ENCODE peak calls at places on chromosomes 7 and 10, in ten cellular contexts. W is foreskin fibroblast; H is psoas muscle; J is fibroblast of mammary gland; M is tibial nerve; R is OCI-LY7; K is colonic mucosa; U is choroid plexus epithelial cell; D is CD8-positive, alpha-beta T cell; Q is AG10803. P is an unnamed sample.
A peak's percentile ranks its signal among the peaks of the same experiment; 100 is the strongest.

GRCh38 chr10:45160266-45160665 is 155.1 kb downstream of the OR13A1 start:
- DNase-seq in W (peak; percentile 56), H (no peak), J (peak; percentile 84), M (no peak), R (no peak), K (no peak), U (peak; percentile 78), D (no peak), Q (no peak), P (no peak)

GRCh38 chr10:73965890-73966768 is 31.8 kb upstream of the VCL start:
- DNase-seq in W (peak; percentile 98), H (peak; percentile 73), J (peak; percentile 99), M (peak; percentile 64), R (no peak), K (peak; percentile 81), U (peak; percentile 97), D (no peak), Q (peak; percentile 100), P (peak; percentile 98)

GRCh38 chr7:107834401-107834800 is 31.4 kb upstream of the SLC26A3 start:
- DNase-seq in W (no peak), H (no peak), J (no peak), M (no peak), R (no peak), K (no peak), U (no peak), D (no peak), Q (no peak), P (no peak)

GRCh38 chr7:138405496-138405895 is 54.6 kb upstream of the TRIM24 start:
- DNase-seq in W (no peak), H (no peak), J (no peak), M (no peak), R (no peak), K (no peak), U (no peak), D (no peak), Q (no peak), P (no peak)

GRCh38 chr10:91924212-91925021 is 847 bp downstream of the BTAF1 start:
- DNase-seq in W (no peak), H (no peak), J (peak; percentile 18), M (no peak), R (no peak), K (no peak), U (peak; percentile 26), D (no peak), Q (no peak), P (no peak)

GRCh38 chr10:95355241-95355779 is 64.5 kb upstream of the PDLIM1 start:
- DNase-seq in W (no peak), H (no peak), J (no peak), M (no peak), R (no peak), K (no peak), U (peak; percentile 64), D (no peak), Q (no peak), P (no peak)

GRCh38 chr7:22723171-22723601 is 3.8 kb upstream of the IL6 start:
- DNase-seq in W (peak; percentile 32), H (peak; percentile 69), J (no peak), M (peak; percentile 46), R (no peak), K (peak; percentile 46), U (peak; percentile 64), D (no peak), Q (peak; percentile 65), P (no peak)

GRCh38 chr7:28973591-28973990 is 15.5 kb upstream of the TRIL start:
- DNase-seq in W (no peak), H (no peak), J (no peak), M (no peak), R (no peak), K (no peak), U (no peak), D (no peak), Q (no peak), P (no peak)

GRCh38 chr10:48454302-48455054 is 148.0 kb downstream of the MAPK8 start:
- DNase-seq in W (no peak), H (no peak), J (no peak), M (no peak), R (no peak), K (peak; percentile 17), U (peak; percentile 23), D (no peak), Q (no peak), P (no peak)

GRCh38 chr10:104640339-104641149 is 546 bp upstream of the SORCS3 start:
- DNase-seq in W (no peak), H (no peak), J (no peak), M (no peak), R (no peak), K (no peak), U (no peak), D (no peak), Q (no peak), P (no peak)

GRCh38 chr10:104641150-104642000 is at the start of gene SORCS3:
- DNase-seq in W (no peak), H (no peak), J (no peak), M (no peak), R (no peak), K (no peak), U (no peak), D (no peak), Q (no peak), P (no peak)

GRCh38 chr10:104643023-104643663 is 2.1 kb downstream of the SORCS3 start:
- DNase-seq in W (no peak), H (no peak), J (no peak), M (no peak), R (no peak), K (no peak), U (no peak), D (no peak), Q (no peak), P (no peak)

GRCh38 chr10:104642311-104643022 is 1.4 kb downstream of the SORCS3 start:
- DNase-seq in W (no peak), H (no peak), J (peak; percentile 17), M (peak; percentile 9), R (no peak), K (peak; percentile 35), U (peak; percentile 5), D (no peak), Q (no peak), P (no peak)

GRCh38 chr10:104642001-104642270 is 846 bp downstream of the SORCS3 start:
- DNase-seq in W (no peak), H (no peak), J (no peak), M (no peak), R (no peak), K (no peak), U (no peak), D (no peak), Q (no peak), P (no peak)
- H3K4me3 ChIP-seq in W (no peak overlapping the region), H (no peak overlapping the region), J (no peak overlapping the region), M (peak overlapping the region; percentile 56), R (no peak overlapping the region), K (no peak overlapping the region), U (no peak overlapping the region), D (no peak overlapping the region), Q (no peak overlapping the region), P (no peak overlapping the region)

GRCh38 chr7:128879939-128880746 is 17.5 kb downstream of the ATP6V1F start:
- DNase-seq in W (no peak), H (peak; percentile 64), J (peak; percentile 58), M (no peak), R (no peak), K (peak; percentile 67), U (peak; percentile 69), D (no peak), Q (peak; percentile 58), P (no peak)
- TF ChIP-seq CTCF in W (peak; percentile 61), H (peak; percentile 86), J (peak; percentile 74), M (peak; percentile 54), R (no peak), K (peak; percentile 79), U (peak; percentile 76), D (no peak), Q (peak; percentile 84), P (peak; percentile 85)

DNA sequence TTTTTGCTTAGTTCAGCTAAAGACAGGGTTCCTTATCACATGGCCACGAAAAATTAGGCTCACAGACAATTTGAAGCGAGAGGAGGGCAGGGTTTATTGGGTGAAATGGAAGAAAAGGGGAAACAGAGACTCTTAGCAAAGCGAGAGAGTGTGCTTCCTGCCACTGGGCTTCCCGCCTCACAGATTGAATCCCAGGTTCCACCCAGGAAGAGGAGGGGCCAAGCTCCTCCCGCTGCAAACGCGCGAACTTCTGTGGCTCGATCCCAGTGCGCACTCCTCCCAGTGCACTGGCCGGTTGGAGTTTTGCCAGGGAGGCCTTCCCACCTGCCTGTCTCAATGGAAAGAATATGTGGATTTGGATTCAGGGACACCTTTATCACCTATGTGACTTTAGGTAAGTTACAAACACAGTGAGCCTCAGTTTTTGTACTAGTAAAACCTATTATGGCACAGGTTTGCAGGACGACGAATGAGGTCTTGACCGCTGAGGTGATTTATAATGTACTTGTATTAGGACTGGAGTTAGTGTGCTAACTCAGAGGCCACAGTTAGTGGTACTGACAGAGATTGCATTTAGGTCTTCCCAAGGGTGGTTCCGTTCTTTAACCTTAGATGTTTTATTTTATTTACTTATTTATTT is 48.5 kb upstream of the SP8 start:
- DNase-seq in W (no peak), H (no peak), J (no peak), M (no peak), R (no peak), K (no peak), U (no peak), D (no peak), Q (no peak), P (no peak)
- H3K4me3 ChIP-seq in W (no peak overlapping the region), H (no peak overlapping the region), J (no peak overlapping the region), M (no peak overlapping the region), R (no peak overlapping the region), K (no peak overlapping the region), U (no peak overlapping the region), D (no peak overlapping the region), Q (no peak overlapping the region), P (no peak overlapping the region)

GRCh38 chr7:4740796-4741195 is 34.6 kb upstream of the AP5Z1 start:
- DNase-seq in W (no peak), H (no peak), J (no peak), M (no peak), R (no peak), K (no peak), U (no peak), D (no peak), Q (no peak), P (no peak)

GRCh38 chr7:4737300-4737699 is 38.1 kb upstream of the AP5Z1 start:
- DNase-seq in W (no peak), H (no peak), J (no peak), M (no peak), R (no peak), K (no peak), U (no peak), D (no peak), Q (no peak), P (no peak)

GRCh38 chr7:4738711-4739527 is 36.5 kb upstream of the AP5Z1 start:
- DNase-seq in W (peak; percentile 84), H (peak; percentile 56), J (peak; percentile 94), M (no peak), R (no peak), K (no peak), U (peak; percentile 94), D (no peak), Q (peak; percentile 83), P (peak; percentile 52)

GRCh38 chr7:4742051-4742573 is 33.3 kb upstream of the AP5Z1 start:
- DNase-seq in W (no peak), H (no peak), J (no peak), M (no peak), R (no peak), K (peak; percentile 49), U (no peak), D (no peak), Q (no peak), P (no peak)

DNA sequence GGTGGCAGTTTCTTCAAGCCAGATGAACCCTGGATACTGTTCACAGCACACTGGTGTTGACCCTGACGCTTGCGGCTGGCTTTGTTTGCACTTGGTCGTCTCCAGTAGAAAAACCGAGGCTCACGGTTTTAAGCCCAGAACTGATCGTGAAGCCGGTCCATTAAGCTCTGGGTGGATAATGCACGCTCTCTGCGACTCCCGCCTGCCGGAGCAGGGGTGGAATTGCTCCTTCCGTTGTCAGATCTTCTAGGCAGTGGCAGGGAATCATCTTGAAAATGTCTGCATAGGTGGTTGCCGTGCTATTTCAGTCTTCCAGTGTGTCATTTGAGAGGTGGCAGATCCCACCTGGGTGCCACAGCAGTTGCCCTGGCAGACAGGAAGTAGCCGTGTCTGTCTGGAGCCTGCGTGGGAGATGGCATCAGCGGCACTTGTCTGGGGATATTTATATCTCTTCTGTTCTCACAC is 35.9 kb upstream of the AP5Z1 start:
- DNase-seq in W (no peak), H (peak; percentile 69), J (peak; percentile 64), M (no peak), R (no peak), K (no peak), U (peak; percentile 76), D (no peak), Q (no peak), P (no peak)
- TF ChIP-seq CTCF in W (no peak), H (peak; percentile 55), J (peak; percentile 50), M (peak; percentile 28), R (no peak), K (no peak), U (peak; percentile 69), D (no peak), Q (no peak), P (no peak)